ENCODE peak calls at places on chromosomes 3 and 15, in eight cellular contexts. D is GM12878, I is testis, Z is sigmoid colon, U is prostate gland, M is uterus, Q is lower leg skin, E is Peyer's patch. Y is an unnamed sample.

GRCh38 chr3:184327171-184327570 is 10.2 kb upstream of the FAM131A start:
- DNase-seq in Z (no peak), E (no peak), I (no peak), M (no peak), Q (no peak), U (no peak), D (no peak), Y (no peak)

GRCh38 chr3:133644768-133645167 is 17.0 kb downstream of the TOPBP1 start:
- DNase-seq in M (no peak), D (no peak), Z (no peak), I (no peak), U (no peak), E (no peak), Q (no peak), Y (no peak)

GRCh38 chr15:99106417-99107220 is 1.7 kb downstream of the SYNM start:
- DNase-seq in U (no peak), M (no peak), Z (peak; percentile 93), I (no peak), D (no peak), E (no peak), Q (peak; percentile 85), Y (peak; percentile 48)

GRCh38 chr3:59423707-59424106 is 373.9 kb upstream of the CFAP20DC start:
- DNase-seq in Z (no peak), E (no peak), D (no peak), Q (no peak), M (no peak), U (no peak), I (no peak), Y (no peak)

GRCh38 chr3:88005066-88005465 is 53.7 kb downstream of the CGGBP1 start:
- DNase-seq in M (no peak), I (no peak), D (no peak), U (no peak), Q (no peak), Z (no peak), E (no peak), Y (no peak)

GRCh38 chr15:32867313-32867626 is 149.5 kb downstream of the GREM1 start:
- DNase-seq in Z (no peak), Q (no peak), E (no peak), I (no peak), U (no peak), M (no peak), D (no peak), Y (no peak)

GRCh38 chr15:63107895-63108546 is 13.6 kb upstream of the LACTB start:
- DNase-seq in I (peak; percentile 38), Q (no peak), U (no peak), Z (no peak), M (no peak), E (no peak), D (no peak), Y (peak; percentile 26)

GRCh38 chr3:14346191-14346590 is 56.2 kb upstream of the SLC6A6 start:
- DNase-seq in Z (no peak), E (no peak), M (no peak), D (no peak), U (no peak), I (no peak), Q (no peak), Y (no peak)

GRCh38 chr15:40470423-40471104 is at the start of gene CHST14:
- DNase-seq in U (peak; percentile 31), D (no peak), E (peak; percentile 73), M (peak; percentile 66), Z (peak; percentile 75), I (peak; percentile 43), Q (peak; percentile 91), Y (peak; percentile 66)
- TF ChIP-seq POLR2A in U (no peak), D (peak; percentile 55), E (no peak), M (peak; percentile 39), Z (no peak), I (no peak), Q (no peak), Y (peak; percentile 11)

GRCh38 chr15:66700412-66700801 is 1.6 kb upstream of the SMAD6 start:
- DNase-seq in E (no peak), Z (no peak), I (no peak), U (no peak), M (no peak), Q (no peak), D (no peak), Y (no peak)

GRCh38 chr15:66702035-66702769 is at the start of gene SMAD6:
- DNase-seq in I (peak; percentile 93), Z (peak; percentile 97), D (no peak), U (peak; percentile 94), Q (peak; percentile 99), M (peak; percentile 93), E (peak; percentile 93), Y (peak; percentile 95)

GRCh38 chr15:66701422-66702034 is 508 bp upstream of the SMAD6 start:
- DNase-seq in D (no peak), U (peak; percentile 30), Q (peak; percentile 91), Z (peak; percentile 73), M (no peak), E (no peak), I (peak; percentile 53), Y (no peak)

GRCh38 chr15:66698971-66699370 is 3.1 kb upstream of the SMAD6 start:
- DNase-seq in I (no peak), D (no peak), Z (no peak), U (no peak), Q (no peak), M (no peak), E (no peak), Y (no peak)

DNA sequence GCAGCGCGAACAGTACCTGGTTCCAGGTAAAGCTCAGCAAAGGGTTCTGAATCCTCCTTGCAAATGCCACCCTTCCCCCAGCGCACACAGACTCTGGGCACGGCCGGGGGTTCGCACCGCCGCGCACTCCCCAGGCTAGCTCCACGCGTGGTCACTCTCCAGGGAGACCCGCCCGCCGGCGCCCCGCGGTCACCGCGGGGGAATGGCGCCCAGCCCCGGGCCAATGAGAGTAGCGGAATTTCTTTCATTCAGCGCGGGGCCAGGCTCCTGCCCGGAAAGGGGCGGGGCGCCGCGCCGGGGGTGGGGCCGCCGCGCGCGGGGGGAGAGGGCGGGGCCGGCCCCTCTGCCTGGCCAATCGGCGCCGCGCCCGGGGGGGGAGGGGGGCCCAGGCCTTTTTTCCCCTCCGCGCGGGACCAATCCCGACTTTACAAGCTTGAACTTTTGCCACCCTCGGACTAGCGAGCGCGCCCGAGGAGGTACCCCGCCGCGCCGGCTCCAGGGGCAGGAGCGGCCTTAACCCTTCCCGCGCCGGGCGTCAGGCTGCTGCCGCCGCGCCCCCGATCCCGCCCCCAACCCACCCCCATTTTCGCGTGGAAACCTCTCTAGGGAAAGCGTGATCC is 1.1 kb upstream of the SMAD6 start:
- DNase-seq in U (peak; percentile 96), M (peak; percentile 96), Z (peak; percentile 98), Q (peak; percentile 98), E (peak; percentile 97), I (peak; percentile 97), D (no peak), Y (peak; percentile 98)
- TF ChIP-seq POLR2A in U (peak; percentile 6), M (peak; percentile 24), Z (no peak), Q (no peak), E (no peak), I (no peak), D (no peak), Y (peak; percentile 25)

GRCh38 chr3:119663885-119664284 is 3.5 kb upstream of the POPDC2 start:
- DNase-seq in U (no peak), Q (no peak), Z (no peak), I (no peak), D (no peak), M (no peak), E (no peak), Y (no peak)

GRCh38 chr3:119664370-119664769 is 4.0 kb upstream of the POPDC2 start:
- DNase-seq in Z (no peak), I (no peak), U (no peak), Q (no peak), D (no peak), M (no peak), E (no peak), Y (no peak)

GRCh38 chr3:119664850-119665379 is 4.5 kb upstream of the POPDC2 start:
- DNase-seq in Z (no peak), E (no peak), U (no peak), Q (no peak), D (no peak), M (no peak), I (no peak), Y (no peak)

GRCh38 chr3:119660474-119661150 is at the start of gene POPDC2:
- DNase-seq in M (peak; percentile 25), U (no peak), I (no peak), D (no peak), Q (no peak), Z (peak; percentile 77), E (no peak), Y (no peak)

DNA sequence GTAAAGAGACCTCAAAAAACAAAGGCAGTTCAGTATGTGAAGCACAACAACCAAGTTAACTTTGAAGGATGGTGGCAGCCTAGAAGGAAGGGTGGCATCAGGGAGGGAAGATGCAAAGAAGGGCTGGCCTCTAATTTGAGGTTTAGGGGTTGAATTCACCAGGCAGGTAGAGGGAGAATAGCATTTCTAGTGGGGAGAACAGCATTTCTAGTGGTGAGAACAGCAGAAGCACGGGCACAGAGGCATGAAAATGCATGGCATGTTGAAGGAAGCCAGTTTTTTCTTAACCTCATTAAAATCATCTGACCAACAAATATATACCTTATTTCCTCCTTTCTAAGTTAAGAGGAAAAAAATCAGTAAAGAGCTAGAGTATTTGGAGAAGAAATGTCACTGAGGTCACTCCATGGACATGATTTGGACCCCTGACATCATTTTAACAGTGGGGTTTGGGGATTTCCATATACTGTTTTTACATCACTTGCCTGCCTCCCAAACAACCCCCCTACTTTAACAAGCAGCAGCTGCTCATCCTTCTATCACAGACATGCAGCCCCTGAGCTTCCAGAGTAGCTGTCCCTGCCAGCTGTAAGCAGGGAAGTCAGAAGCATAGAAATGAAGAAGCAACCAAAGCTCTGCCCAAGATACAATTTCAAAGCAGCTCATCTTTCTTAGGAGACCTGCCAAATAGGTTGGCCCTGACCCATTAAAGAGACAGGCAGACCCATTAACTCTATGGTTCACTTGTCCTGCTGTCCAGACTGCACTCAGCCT is 2.4 kb upstream of the POPDC2 start:
- DNase-seq in Q (no peak), Z (no peak), E (no peak), U (no peak), D (no peak), I (peak; percentile 53), M (no peak), Y (no peak)
- TF ChIP-seq POLR2A in Q (no peak), Z (no peak), E (no peak), U (no peak), D (no peak), I (no peak), M (no peak), Y (no peak)

GRCh38 chr3:104911376-104911775 is 455.3 kb upstream of the ALCAM start:
- DNase-seq in D (no peak), I (no peak), Z (no peak), E (no peak), Q (no peak), M (no peak), U (no peak), Y (no peak)

GRCh38 chr3:104909188-104909587 is 457.5 kb upstream of the ALCAM start:
- DNase-seq in E (no peak), M (no peak), D (no peak), Z (no peak), I (no peak), U (no peak), Q (no peak), Y (peak; percentile 13)

GRCh38 chr3:104907507-104907906 is 459.2 kb upstream of the ALCAM start:
- DNase-seq in Q (no peak), Z (no peak), E (no peak), M (no peak), D (no peak), I (no peak), U (no peak), Y (no peak)

GRCh38 chr3:104908761-104909160 is 457.9 kb upstream of the ALCAM start:
- DNase-seq in E (no peak), M (no peak), Z (no peak), D (no peak), U (no peak), Q (no peak), I (no peak), Y (no peak)

GRCh38 chr3:104909721-104910120 is 457.0 kb upstream of the ALCAM start:
- DNase-seq in U (no peak), Q (no peak), Z (no peak), D (no peak), M (no peak), E (no peak), I (no peak), Y (no peak)
- TF ChIP-seq POLR2A in U (no peak), Q (no peak), Z (no peak), D (no peak), M (no peak), E (no peak), I (no peak), Y (no peak)

Y was measured in body of pancreas.